ENCODE peak calls at places on chromosomes 2 and 18, in five cellular contexts. W is HTR-8/SVneo, M is mesothelial cell of epicardium, D is T-helper 2 cell, V is kidney epithelial cell. O is an unnamed sample.

GRCh38 chr2:70569559-70569958 is 15.9 kb upstream of the TGFA start:
- DNase-seq in M (no peak), D (no peak), V (no peak), W (no peak), O (no peak)

GRCh38 chr2:129726271-129726670 is 253.2 kb upstream of the RAB6C start:
- DNase-seq in V (no peak), D (no peak), W (no peak), M (no peak), O (no peak)

GRCh38 chr2:126914811-126915500 is 16.3 kb downstream of the TEX51 start:
- DNase-seq in W (no peak), M (no peak), V (no peak), D (no peak), O (no peak)

GRCh38 chr2:45772038-45772437 is 120.6 kb downstream of the PRKCE start:
- DNase-seq in V (no peak), W (no peak), M (no peak), D (no peak), O (no peak)

GRCh38 chr2:120133572-120134244 is 89.5 kb downstream of the TMEM185B start:
- DNase-seq in V (no peak), M (no peak), W (no peak), D (no peak), O (no peak)

GRCh38 chr2:218991674-218992168 is 1.5 kb downstream of the CRYBA2 start:
- DNase-seq in V (no peak), M (no peak), W (no peak), D (no peak), O (no peak)

GRCh38 chr2:112579280-112579679 is 5.1 kb upstream of the CHCHD5 start:
- DNase-seq in M (no peak), D (no peak), W (no peak), V (peak; percentile 74), O (peak; percentile 90)

GRCh38 chr18:66497351-66497750 is 106.5 kb downstream of the CDH19 start:
- DNase-seq in D (no peak), M (no peak), W (no peak), V (no peak), O (no peak)

GRCh38 chr18:23194969-23195957 is 60.0 kb downstream of the CABLES1 start:
- DNase-seq in M (no peak), V (no peak), W (no peak), D (no peak), O (no peak)

GRCh38 chr18:45107425-45107824 is 426.7 kb downstream of the SETBP1 start:
- DNase-seq in D (no peak), V (no peak), M (no peak), W (no peak), O (no peak)

GRCh38 chr2:168050377-168050776 is 197.0 kb downstream of the STK39 start:
- DNase-seq in V (no peak), D (no peak), W (no peak), M (no peak), O (no peak)

GRCh38 chr18:75127143-75128021 is 81.6 kb downstream of the PTGR3 start:
- DNase-seq in W (no peak), D (no peak), V (no peak), M (no peak), O (no peak)

GRCh38 chr2:74502720-74503505 is 3.5 kb upstream of the LBX2 start:
- DNase-seq in W (peak; percentile 93), D (no peak), V (peak; percentile 58), M (no peak), O (no peak)

GRCh38 chr2:73836141-73836943 is 7.6 kb downstream of the STAMBP start:
- DNase-seq in W (no peak), D (no peak), V (no peak), M (no peak), O (no peak)

GRCh38 chr2:71451695-71452094 is 1.7 kb upstream of the DYSF start:
- DNase-seq in D (no peak), M (no peak), V (no peak), W (no peak), O (no peak)

GRCh38 chr2:234722176-234722575 is 225.3 kb upstream of the ARL4C start:
- DNase-seq in W (no peak), D (no peak), M (no peak), V (no peak), O (no peak)

GRCh38 chr2:227460833-227461232 is 11.1 kb upstream of the AGFG1 start:
- DNase-seq in W (no peak), D (no peak), M (no peak), V (no peak), O (no peak)

GRCh38 chr2:18910843-18911242 is 321.5 kb upstream of the NT5C1B start:
- DNase-seq in D (no peak), W (peak; percentile 41), M (no peak), V (peak; percentile 43), O (no peak)

GRCh38 chr2:183186766-183187165 is 62.5 kb downstream of the NUP35 start:
- DNase-seq in M (no peak), V (no peak), D (no peak), W (no peak), O (no peak)

GRCh38 chr18:8735274-8735673 is 29.9 kb downstream of the MTCL1 start:
- DNase-seq in V (no peak), W (no peak), D (no peak), M (no peak), O (no peak)

GRCh38 chr18:56493531-56493930 is 144.9 kb downstream of the TXNL1 start:
- DNase-seq in W (no peak), M (no peak), V (no peak), D (no peak), O (no peak)

GRCh38 chr2:215280326-215280725 is 31.5 kb upstream of the ATIC start:
- DNase-seq in W (no peak), V (peak; percentile 4), D (no peak), M (no peak), O (no peak)

O was measured in epithelial cell of proximal tubule.